ENCODE peak calls at places on chromosomes 2 and 18, in five cellular contexts. S is GM06990, A is progenitor cell of endocrine pancreas, Y is brain microvascular endothelial cell, E is fibroblast of pulmonary artery. H is an unnamed sample.

GRCh38 chr2:234366891-234367290 is 130.0 kb downstream of the ARL4C start:
- DNase-seq in S (no peak), A (no peak), Y (no peak), E (peak), H (no peak)

GRCh38 chr2:104854507-104855173 is 725 bp downstream of the POU3F3 start:
- DNase-seq in S (no peak), A (no peak), Y (no peak), E (no peak), H (no peak)

GRCh38 chr2:190677255-190677654 is 28.4 kb downstream of the NAB1 start:
- DNase-seq in S (no peak), A (no peak), Y (no peak), E (no peak), H (no peak)

GRCh38 chr2:152407204-152407721 is 72.3 kb downstream of the FMNL2 start:
- DNase-seq in S (peak), A (no peak), Y (peak), E (peak), H (no peak)

GRCh38 chr2:133787207-133787606 is 218.9 kb upstream of the NCKAP5 start:
- DNase-seq in S (no peak), A (no peak), Y (peak), E (peak), H (no peak)

GRCh38 chr2:68812256-68812655 is 58.9 kb downstream of the BMP10 start:
- DNase-seq in S (no peak), A (no peak), Y (peak), E (no peak), H (no peak)

GRCh38 chr2:170208967-170209366 is 31.0 kb downstream of the MYO3B start:
- DNase-seq in S (no peak), A (no peak), Y (no peak), E (no peak), H (no peak)

GRCh38 chr18:53941601-53942335 is 282.7 kb downstream of the MBD2 start:
- DNase-seq in S (no peak), A (no peak), Y (no peak), E (peak), H (no peak)

GRCh38 chr18:36600548-36600947 is 228.3 kb downstream of the TPGS2 start:
- DNase-seq in S (no peak), A (no peak), Y (no peak), E (no peak), H (no peak)

GRCh38 chr18:66867653-66868052 is 263.8 kb upstream of the CDH19 start:
- DNase-seq in S (no peak), A (no peak), Y (no peak), E (no peak), H (no peak)

GRCh38 chr2:200615247-200615646 is 29.4 kb downstream of the AOX1 start:
- DNase-seq in S (no peak), A (no peak), Y (peak), E (peak), H (no peak)

GRCh38 chr2:62787381-62787780 is 81.9 kb downstream of the EHBP1 start:
- DNase-seq in S (peak), A (no peak), Y (peak), E (peak), H (no peak)

GRCh38 chr2:2660789-2661355 is 329.8 kb upstream of the MYT1L start:
- DNase-seq in S (no peak), A (no peak), Y (no peak), E (no peak), H (no peak)

GRCh38 chr2:176638167-176639015 is 369.1 kb downstream of the MTX2 start:
- DNase-seq in S (peak), A (peak), Y (peak), E (peak), H (peak)

GRCh38 chr18:7325126-7325430 is 94.2 kb downstream of the LRRC30 start:
- DNase-seq in S (no peak), A (no peak), Y (no peak), E (peak), H (no peak)

GRCh38 chr2:37579314-37579713 is 92.1 kb downstream of the CDC42EP3 start:
- DNase-seq in S (no peak), A (no peak), Y (no peak), E (no peak), H (no peak)

GRCh38 chr18:62585274-62586147 is 62.7 kb downstream of the ZCCHC2 start:
- DNase-seq in S (no peak), A (no peak), Y (no peak), E (no peak), H (no peak)

GRCh38 chr18:72180689-72181088 is 363.5 kb downstream of the CBLN2 start:
- DNase-seq in S (no peak), A (no peak), Y (no peak), E (no peak), H (no peak)

GRCh38 chr2:230658877-230659652 is 53.6 kb upstream of the CAB39 start:
- DNase-seq in S (peak), A (no peak), Y (no peak), E (no peak), H (no peak)

GRCh38 chr2:119197529-119198266 is 25.9 kb upstream of the STEAP3 start:
- DNase-seq in S (no peak), A (no peak), Y (no peak), E (peak), H (no peak)

GRCh38 chr2:126879348-126880261 is 19.1 kb upstream of the TEX51 start:
- DNase-seq in S (no peak), A (no peak), Y (no peak), E (no peak), H (no peak)

GRCh38 chr2:43302311-43303051 is 76.1 kb upstream of the ZFP36L2 start:
- DNase-seq in S (no peak), A (no peak), Y (no peak), E (no peak), H (no peak)

GRCh38 chr18:56257215-56257614 is 381.2 kb downstream of the TXNL1 start:
- DNase-seq in S (peak), A (no peak), Y (peak), E (peak), H (no peak)

GRCh38 chr2:33634261-33634910 is 35.3 kb upstream of the FAM98A start:
- DNase-seq in S (no peak), A (no peak), Y (no peak), E (no peak), H (no peak)

GRCh38 chr2:172288603-172289002 is 138.8 kb upstream of the ITGA6 start:
- DNase-seq in S (no peak), A (no peak), Y (no peak), E (no peak), H (no peak)

GRCh38 chr2:223050188-223050587 is 1.8 kb upstream of the KCNE4 start:
- DNase-seq in S (no peak), A (no peak), Y (no peak), E (no peak), H (no peak)

GRCh38 chr2:237160271-237160934 is 74.7 kb downstream of the COPS8 start:
- DNase-seq in S (no peak), A (no peak), Y (no peak), E (no peak), H (no peak)

GRCh38 chr2:112149194-112149593 is 11.0 kb downstream of the FBLN7 start:
- DNase-seq in S (no peak), A (no peak), Y (no peak), E (no peak), H (no peak)

GRCh38 chr2:132668986-132669853 is 785 bp downstream of the LYPD1 start:
- DNase-seq in S (no peak), A (peak), Y (no peak), E (peak), H (no peak)
- TF ChIP-seq CTCF in S (no peak), A (peak), Y (peak), E (no peak), H (no peak)

GRCh38 chr2:194319222-194319992 is 1337.6 kb upstream of the SLC39A10 start:
- DNase-seq in S (no peak), A (no peak), Y (no peak), E (no peak), H (no peak)
- TF ChIP-seq CTCF in S (peak), A (peak), Y (no peak), E (no peak), H (no peak)

GRCh38 chr2:5125017-5125730 is 567.0 kb upstream of the SOX11 start:
- DNase-seq in S (no peak), A (no peak), Y (no peak), E (no peak), H (no peak)

GRCh38 chr2:5123597-5124196 is 568.5 kb upstream of the SOX11 start:
- DNase-seq in S (no peak), A (no peak), Y (no peak), E (no peak), H (no peak)

GRCh38 chr2:5121106-5121505 is 571.1 kb upstream of the SOX11 start:
- DNase-seq in S (no peak), A (no peak), Y (no peak), E (no peak), H (no peak)

GRCh38 chr2:5121677-5122076 is 570.5 kb upstream of the SOX11 start:
- DNase-seq in S (no peak), A (no peak), Y (peak), E (no peak), H (no peak)
- TF ChIP-seq CTCF in S (no peak), A (peak), Y (peak), E (no peak), H (no peak)

GRCh38 chr2:219271021-219271420 is 8.1 kb upstream of the DNAJB2 start:
- DNase-seq in S (no peak), A (no peak), Y (no peak), E (no peak), H (no peak)

GRCh38 chr2:219274392-219274921 is 4.7 kb upstream of the DNAJB2 start:
- DNase-seq in S (no peak), A (no peak), Y (peak), E (peak), H (no peak)

GRCh38 chr2:219273887-219274391 is 5.2 kb upstream of the DNAJB2 start:
- DNase-seq in S (no peak), A (no peak), Y (no peak), E (no peak), H (no peak)

GRCh38 chr2:219272351-219272750 is 6.8 kb upstream of the DNAJB2 start:
- DNase-seq in S (no peak), A (no peak), Y (no peak), E (no peak), H (no peak)

DNA sequence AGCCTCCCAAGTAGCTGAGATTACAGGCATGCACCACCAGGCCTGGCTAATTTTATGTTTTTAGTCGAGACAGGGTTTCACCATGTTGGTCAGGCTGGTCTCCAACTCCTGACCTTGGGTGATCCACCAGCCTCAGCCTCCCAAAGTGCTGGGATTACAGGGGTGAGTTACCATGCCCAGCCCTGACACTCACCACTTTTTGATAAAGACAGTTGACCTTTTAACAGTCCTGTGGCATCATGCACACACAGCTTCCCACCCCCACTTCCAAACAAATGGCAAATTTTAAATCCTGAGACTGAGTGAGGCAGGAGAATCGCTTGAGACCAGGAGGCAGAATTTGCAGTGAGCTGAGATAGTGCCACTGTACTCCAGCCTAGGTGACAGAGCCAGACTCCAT is 6.2 kb upstream of the DNAJB2 start:
- DNase-seq in S (no peak), A (no peak), Y (no peak), E (no peak), H (no peak)
- TF ChIP-seq CTCF in S (no peak), A (no peak), Y (no peak), E (no peak), H (no peak)

DNA sequence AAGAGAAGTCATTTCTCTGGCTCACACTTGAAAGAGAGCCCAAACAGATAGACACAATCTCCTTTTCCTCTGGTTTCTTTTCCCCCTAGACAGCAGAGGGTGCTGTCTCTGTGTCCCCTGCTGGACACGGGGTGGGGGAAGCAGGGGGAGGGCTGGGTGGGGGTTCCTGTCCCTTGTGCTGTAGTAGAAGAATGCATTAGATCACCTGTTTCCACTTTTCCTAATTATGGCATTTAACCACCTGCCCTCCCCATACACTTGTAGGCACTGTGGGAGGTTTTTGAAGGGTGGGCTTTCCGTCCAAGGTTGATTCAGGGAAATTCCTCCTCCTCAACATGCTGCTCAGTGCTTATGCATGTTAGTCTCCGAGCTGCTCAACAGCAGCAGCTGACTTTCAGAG is 206.2 kb upstream of the EPAS1 start:
- DNase-seq in S (no peak), A (no peak), Y (no peak), E (no peak), H (no peak)
- TF ChIP-seq CTCF in S (no peak), A (no peak), Y (peak), E (peak), H (no peak)